ENCODE peak calls at places on chromosomes 5 and 9, in eight cellular contexts. R, Y, W, T, X, V, H and F are unnamed samples.

GRCh38 chr9:123362856-123363255 is 6.9 kb downstream of the CRB2 start:
- DNase-seq in R (no peak), Y (no peak), W (no peak), T (no peak), X (no peak), V (no peak), H (no peak), F (no peak)

GRCh38 chr5:107476783-107477182 is 194.0 kb downstream of the EFNA5 start:
- DNase-seq in R (no peak), Y (peak), W (no peak), T (peak), X (peak), V (no peak), H (peak), F (no peak)

GRCh38 chr9:96596601-96597111 is 23.0 kb downstream of the CDC14B start:
- DNase-seq in R (no peak), Y (no peak), W (no peak), T (no peak), X (no peak), V (no peak), H (no peak), F (no peak)

GRCh38 chr5:35484241-35484640 is 133.4 kb upstream of the SPEF2 start:
- DNase-seq in R (no peak), Y (no peak), W (no peak), T (peak), X (no peak), V (no peak), H (no peak), F (no peak)

GRCh38 chr9:98472216-98472615 is 216.8 kb upstream of the TBC1D2 start:
- DNase-seq in R (peak), Y (no peak), W (no peak), T (no peak), X (no peak), V (no peak), H (no peak), F (no peak)

GRCh38 chr5:170603578-170604565 is 100.1 kb downstream of the KCNIP1 start:
- DNase-seq in R (peak), Y (peak), W (peak), T (peak), X (no peak), V (no peak), H (no peak), F (peak)

GRCh38 chr5:80905405-80905804 is 54.8 kb upstream of the RASGRF2 start:
- DNase-seq in R (no peak), Y (no peak), W (no peak), T (no peak), X (no peak), V (no peak), H (no peak), F (no peak)

GRCh38 chr9:88746029-88746743 is 211.2 kb downstream of the NXNL2 start:
- DNase-seq in R (no peak), Y (peak), W (peak), T (no peak), X (no peak), V (no peak), H (no peak), F (no peak)

GRCh38 chr9:16726023-16726422 is 144.4 kb downstream of the BNC2 start:
- DNase-seq in R (peak), Y (no peak), W (peak), T (no peak), X (no peak), V (peak), H (no peak), F (no peak)
- H3K4me3 ChIP-seq in R (peak), Y (no peak), W (peak), T (no peak), X (peak), V (peak), H (no peak), F (no peak)

GRCh38 chr9:117729375-117729774 is 25.2 kb downstream of the TLR4 start:
- DNase-seq in R (no peak), Y (no peak), W (no peak), T (no peak), X (no peak), V (no peak), H (no peak), F (no peak)

GRCh38 chr9:117722108-117722761 is 18.0 kb downstream of the TLR4 start:
- DNase-seq in R (no peak), Y (no peak), W (no peak), T (no peak), X (no peak), V (no peak), H (no peak), F (no peak)

GRCh38 chr9:117720987-117721386 is 16.8 kb downstream of the TLR4 start:
- DNase-seq in R (no peak), Y (no peak), W (no peak), T (no peak), X (no peak), V (no peak), H (no peak), F (no peak)

GRCh38 chr9:117723986-117724654 is 19.9 kb downstream of the TLR4 start:
- DNase-seq in R (no peak), Y (peak), W (no peak), T (peak), X (no peak), V (no peak), H (no peak), F (no peak)

DNA sequence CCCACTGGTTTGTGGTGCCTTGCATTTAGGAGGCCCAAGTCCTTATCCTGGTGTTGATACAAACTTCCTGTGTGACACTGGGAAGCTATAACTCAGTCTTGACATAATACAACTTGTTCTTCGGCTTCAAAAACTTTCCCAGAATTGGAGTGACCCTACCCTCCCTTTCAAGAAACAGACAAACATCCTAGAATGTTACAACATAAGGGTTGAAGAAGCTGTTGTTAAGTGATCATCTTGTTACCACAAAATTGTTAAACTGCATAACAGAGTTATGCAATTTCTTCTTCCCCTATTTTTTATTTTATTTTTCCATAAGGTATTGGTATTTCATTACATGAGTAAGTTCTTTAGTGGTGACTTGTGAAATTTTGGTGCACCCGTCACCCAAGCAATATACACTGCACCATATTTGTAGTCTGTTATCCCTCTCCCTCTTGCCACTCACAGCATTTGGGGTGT is 21.3 kb downstream of the TLR4 start:
- DNase-seq in R (no peak), Y (no peak), W (no peak), T (peak), X (no peak), V (no peak), H (no peak), F (no peak)
- H3K27ac ChIP-seq in R (no peak), Y (peak), W (no peak), T (peak), X (peak), V (no peak), H (no peak), F (no peak)

DNA sequence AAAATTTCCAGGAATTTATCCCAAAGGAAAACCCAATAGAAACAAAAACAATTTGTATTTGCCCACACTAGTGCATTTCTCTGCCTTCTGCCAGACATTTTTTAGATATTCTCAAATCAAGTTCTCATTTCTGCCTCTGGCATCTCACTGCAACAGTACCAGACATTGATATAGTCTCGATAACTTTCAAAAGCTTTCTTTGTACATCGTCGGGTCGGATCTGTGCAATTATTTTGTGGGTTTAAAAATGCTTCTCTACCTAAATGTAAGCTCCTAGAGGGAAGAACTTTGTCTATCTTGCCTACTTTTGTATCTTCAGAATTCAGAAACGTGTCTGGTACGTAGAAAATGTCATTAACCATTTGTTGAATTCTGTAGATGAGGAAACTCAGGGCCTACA is 125.5 kb upstream of the LIFR start:
- DNase-seq in R (no peak), Y (no peak), W (no peak), T (no peak), X (no peak), V (no peak), H (no peak), F (no peak)
- H3K4me3 ChIP-seq in R (no peak), Y (no peak), W (no peak), T (no peak), X (no peak), V (no peak), H (no peak), F (no peak)

GRCh38 chr9:114693248-114693895 is 11.4 kb upstream of the TEX48 start:
- DNase-seq in R (no peak), Y (no peak), W (no peak), T (no peak), X (no peak), V (no peak), H (no peak), F (no peak)

GRCh38 chr9:114689813-114690212 is 7.8 kb upstream of the TEX48 start:
- DNase-seq in R (no peak), Y (no peak), W (no peak), T (no peak), X (no peak), V (no peak), H (no peak), F (no peak)

GRCh38 chr9:114690308-114690707 is 8.3 kb upstream of the TEX48 start:
- DNase-seq in R (no peak), Y (no peak), W (no peak), T (no peak), X (no peak), V (no peak), H (no peak), F (no peak)

GRCh38 chr9:114691956-114692295 is 9.9 kb upstream of the TEX48 start:
- DNase-seq in R (no peak), Y (no peak), W (no peak), T (no peak), X (no peak), V (no peak), H (no peak), F (no peak)

DNA sequence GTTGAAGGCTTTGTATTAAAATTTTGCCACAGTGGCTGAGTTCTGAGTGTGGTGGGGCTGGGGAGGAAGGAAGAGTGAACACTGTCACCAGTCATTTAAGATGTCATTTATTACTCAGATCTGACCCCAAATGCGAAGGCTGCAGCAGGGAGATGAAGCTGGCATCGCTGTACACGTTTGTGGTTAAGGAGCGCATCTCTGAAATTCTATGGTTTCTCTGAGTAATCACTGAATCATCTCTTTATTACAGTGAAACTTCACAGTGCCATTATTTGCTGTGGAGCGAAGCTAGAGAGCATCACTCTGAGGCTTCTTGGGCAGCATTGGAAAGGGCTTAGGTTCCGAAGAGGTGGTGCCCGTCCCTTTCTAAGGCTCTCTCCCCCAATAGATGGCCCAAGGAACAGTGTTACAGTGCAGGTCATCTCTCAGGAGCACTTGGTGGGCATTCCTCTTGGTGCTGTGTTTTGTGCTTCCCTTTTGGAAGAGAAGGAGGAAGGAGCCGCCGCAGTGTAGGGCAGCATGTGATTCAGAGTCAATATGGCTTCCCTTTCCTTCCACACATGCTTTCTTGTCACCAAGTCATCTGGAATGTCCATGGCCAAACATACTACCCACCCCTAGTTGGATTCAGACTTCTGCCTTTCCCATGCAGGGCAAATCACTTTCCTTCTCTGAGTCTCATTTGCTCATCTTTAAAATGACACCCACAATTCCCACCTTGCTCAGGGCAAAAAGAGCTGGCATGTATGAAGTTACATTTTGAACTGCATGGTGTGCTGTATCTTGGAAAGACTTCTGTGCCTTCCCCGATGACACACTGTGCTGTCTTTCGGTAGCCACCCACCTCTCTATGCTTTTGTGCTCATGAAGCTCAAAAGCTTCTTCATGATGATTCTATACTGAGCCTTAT is 9.3 kb upstream of the TEX48 start:
- DNase-seq in R (no peak), Y (no peak), W (peak), T (no peak), X (no peak), V (no peak), H (peak), F (no peak)
- H3K27ac ChIP-seq in R (no peak), Y (no peak), W (peak), T (no peak), X (no peak), V (no peak), H (no peak), F (no peak)

DNA sequence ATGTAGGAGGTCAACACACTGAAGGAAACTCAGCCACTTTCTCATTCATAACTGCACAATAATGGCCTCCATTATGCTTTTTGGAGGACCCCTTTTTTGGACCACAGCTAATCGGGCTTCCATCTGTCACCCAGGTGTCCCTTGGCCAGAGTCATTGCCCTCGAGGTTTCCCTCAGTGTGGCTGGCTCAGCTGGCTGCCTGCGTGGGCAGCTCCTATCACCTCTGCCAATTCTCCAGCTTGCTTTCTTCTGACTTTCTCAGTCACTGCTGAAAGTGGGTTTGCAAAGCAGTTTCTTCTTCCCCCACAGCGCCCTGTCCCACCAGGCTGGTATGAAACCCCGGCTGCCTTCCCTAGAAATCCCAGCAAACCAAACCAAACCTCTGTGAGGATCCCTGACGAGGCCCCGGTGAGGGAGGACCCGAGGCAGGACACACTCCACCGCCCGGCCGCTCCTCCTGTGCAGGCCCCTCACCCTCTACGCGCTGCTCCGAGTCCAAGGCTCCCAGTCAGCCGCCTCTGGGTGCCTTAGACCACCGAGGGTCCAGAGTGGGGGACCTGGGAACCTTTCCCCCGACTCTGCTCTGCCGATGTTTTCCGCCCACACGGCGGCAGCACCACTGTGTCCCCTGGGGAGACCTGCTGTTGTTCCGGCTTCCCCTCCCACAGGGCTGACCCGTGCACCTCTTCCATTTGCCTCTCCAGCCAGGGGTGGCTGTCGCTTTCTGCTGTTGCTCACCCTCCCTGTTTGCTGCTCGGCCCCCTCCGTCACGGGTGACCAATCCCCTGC is 109.5 kb downstream of the TENT4A start:
- DNase-seq in R (peak), Y (no peak), W (no peak), T (no peak), X (no peak), V (no peak), H (no peak), F (no peak)
- H3K4me3 ChIP-seq in R (no peak), Y (no peak), W (no peak), T (no peak), X (no peak), V (no peak), H (no peak), F (no peak)